ENCODE peak calls at places on chromosomes 6 and 20, in six cellular contexts. One of them, this sample, is unnamed.

GRCh38 chr6:113128020-113128419 is 729.1 kb upstream of the MARCKS start:
- DNase-seq in transverse colon: no peak
- DNase-seq in lower lobe of right lung: no peak
- DNase-seq in SJCRH30: no peak
- DNase-seq in mesendoderm: no peak
- DNase-seq in tibial artery: no peak
- DNase-seq in this sample: no peak

GRCh38 chr20:32780749-32781402 is 18.7 kb downstream of the DNMT3B start:
- DNase-seq in mesendoderm: peak; percentile 46
- DNase-seq in SJCRH30: no peak
- DNase-seq in transverse colon: no peak
- DNase-seq in lower lobe of right lung: no peak
- DNase-seq in tibial artery: no peak
- DNase-seq in this sample: no peak

GRCh38 chr20:2451939-2452732 is 18.5 kb downstream of the SNRPB start:
- DNase-seq in mesendoderm: peak; percentile 83
- DNase-seq in transverse colon: peak; percentile 69
- DNase-seq in lower lobe of right lung: no peak
- DNase-seq in SJCRH30: peak; percentile 83
- DNase-seq in tibial artery: peak; percentile 80
- DNase-seq in this sample: peak; percentile 77

GRCh38 chr6:50952092-50952932 is 133.6 kb downstream of the TFAP2B start:
- DNase-seq in SJCRH30: peak; percentile 93
- DNase-seq in mesendoderm: peak; percentile 28
- DNase-seq in transverse colon: no peak
- DNase-seq in tibial artery: no peak
- DNase-seq in lower lobe of right lung: no peak
- DNase-seq in this sample: no peak

GRCh38 chr20:58723628-58723984 is 31.0 kb downstream of the NPEPL1 start:
- DNase-seq in SJCRH30: no peak
- DNase-seq in lower lobe of right lung: no peak
- DNase-seq in tibial artery: no peak
- DNase-seq in transverse colon: peak; percentile 5
- DNase-seq in mesendoderm: no peak
- DNase-seq in this sample: no peak

GRCh38 chr6:155120034-155120433 is 124.9 kb downstream of the TIAM2 start:
- DNase-seq in lower lobe of right lung: no peak
- DNase-seq in tibial artery: no peak
- DNase-seq in mesendoderm: peak; percentile 88
- DNase-seq in SJCRH30: peak; percentile 78
- DNase-seq in transverse colon: no peak
- DNase-seq in this sample: no peak

GRCh38 chr6:121504227-121504626 is 68.8 kb downstream of the GJA1 start:
- DNase-seq in transverse colon: no peak
- DNase-seq in mesendoderm: no peak
- DNase-seq in SJCRH30: no peak
- DNase-seq in lower lobe of right lung: no peak
- DNase-seq in tibial artery: no peak
- DNase-seq in this sample: no peak

GRCh38 chr6:7905416-7905815 is 5.2 kb downstream of the TXNDC5 start:
- DNase-seq in SJCRH30: no peak
- DNase-seq in tibial artery: no peak
- DNase-seq in transverse colon: no peak
- DNase-seq in mesendoderm: no peak
- DNase-seq in lower lobe of right lung: no peak
- DNase-seq in this sample: no peak

GRCh38 chr6:44161997-44162338 is 3.3 kb downstream of the CAPN11 start:
- DNase-seq in lower lobe of right lung: no peak
- DNase-seq in transverse colon: no peak
- DNase-seq in SJCRH30: peak; percentile 65
- DNase-seq in tibial artery: no peak
- DNase-seq in mesendoderm: no peak
- DNase-seq in this sample: no peak

GRCh38 chr6:82521369-82521768 is 157.8 kb downstream of the TPBG start:
- DNase-seq in lower lobe of right lung: no peak
- DNase-seq in tibial artery: no peak
- DNase-seq in SJCRH30: peak; percentile 29
- DNase-seq in mesendoderm: no peak
- DNase-seq in transverse colon: no peak
- DNase-seq in this sample: no peak

GRCh38 chr6:125918681-125919566 is 37.6 kb upstream of the HINT3 start:
- DNase-seq in lower lobe of right lung: no peak
- DNase-seq in SJCRH30: peak; percentile 58
- DNase-seq in tibial artery: peak; percentile 46
- DNase-seq in transverse colon: peak; percentile 58
- DNase-seq in mesendoderm: peak; percentile 18
- DNase-seq in this sample: no peak

GRCh38 chr6:48916523-48917050 is 546.5 kb downstream of the MMUT start:
- DNase-seq in lower lobe of right lung: no peak
- DNase-seq in SJCRH30: no peak
- DNase-seq in transverse colon: no peak
- DNase-seq in tibial artery: no peak
- DNase-seq in mesendoderm: no peak
- DNase-seq in this sample: no peak

GRCh38 chr20:59222239-59222981 is 58.8 kb downstream of the ZNF831 start:
- DNase-seq in tibial artery: peak; percentile 69
- DNase-seq in mesendoderm: peak; percentile 85
- DNase-seq in transverse colon: peak; percentile 88
- DNase-seq in SJCRH30: peak; percentile 98
- DNase-seq in lower lobe of right lung: peak; percentile 88
- DNase-seq in this sample: peak; percentile 93

GRCh38 chr20:16216227-16217210 is 356.7 kb downstream of the KIF16B start:
- DNase-seq in mesendoderm: no peak
- DNase-seq in lower lobe of right lung: no peak
- DNase-seq in transverse colon: no peak
- DNase-seq in tibial artery: no peak
- DNase-seq in SJCRH30: no peak
- DNase-seq in this sample: no peak

GRCh38 chr6:17656092-17656491 is 50.6 kb downstream of the NUP153 start:
- DNase-seq in lower lobe of right lung: no peak
- DNase-seq in SJCRH30: no peak
- DNase-seq in mesendoderm: no peak
- DNase-seq in transverse colon: no peak
- DNase-seq in tibial artery: no peak
- DNase-seq in this sample: no peak

GRCh38 chr20:44536139-44536538 is 14.3 kb upstream of the SERINC3 start:
- DNase-seq in transverse colon: peak; percentile 25
- DNase-seq in SJCRH30: no peak
- DNase-seq in mesendoderm: no peak
- DNase-seq in tibial artery: no peak
- DNase-seq in lower lobe of right lung: no peak
- DNase-seq in this sample: no peak

GRCh38 chr6:143804835-143805239 is 38.3 kb upstream of the LTV1 start:
- DNase-seq in SJCRH30: no peak
- DNase-seq in mesendoderm: no peak
- DNase-seq in tibial artery: no peak
- DNase-seq in transverse colon: no peak
- DNase-seq in lower lobe of right lung: no peak
- DNase-seq in this sample: no peak

GRCh38 chr20:50381771-50382593 is 128.2 kb upstream of the PTPN1 start:
- DNase-seq in transverse colon: peak; percentile 46
- DNase-seq in mesendoderm: no peak
- DNase-seq in tibial artery: no peak
- DNase-seq in lower lobe of right lung: no peak
- DNase-seq in SJCRH30: no peak
- DNase-seq in this sample: peak; percentile 61

GRCh38 chr20:59141818-59142581 is 21.6 kb upstream of the ZNF831 start:
- DNase-seq in SJCRH30: peak; percentile 92
- DNase-seq in lower lobe of right lung: no peak
- DNase-seq in mesendoderm: peak; percentile 51
- DNase-seq in tibial artery: no peak
- DNase-seq in transverse colon: no peak
- DNase-seq in this sample: no peak

GRCh38 chr6:35273822-35274559 is 14.5 kb downstream of the ZNF76 start:
- DNase-seq in tibial artery: no peak
- DNase-seq in transverse colon: no peak
- DNase-seq in lower lobe of right lung: no peak
- DNase-seq in SJCRH30: no peak
- DNase-seq in mesendoderm: no peak
- DNase-seq in this sample: no peak

GRCh38 chr20:12987261-12987660 is 21.5 kb upstream of the SPTLC3 start:
- DNase-seq in lower lobe of right lung: no peak
- DNase-seq in tibial artery: no peak
- DNase-seq in SJCRH30: no peak
- DNase-seq in transverse colon: no peak
- DNase-seq in mesendoderm: no peak
- DNase-seq in this sample: no peak

GRCh38 chr6:3529232-3529631 is 72.4 kb upstream of the SLC22A23 start:
- DNase-seq in transverse colon: no peak
- DNase-seq in lower lobe of right lung: no peak
- DNase-seq in tibial artery: no peak
- DNase-seq in SJCRH30: no peak
- DNase-seq in mesendoderm: no peak
- DNase-seq in this sample: no peak

GRCh38 chr6:169665289-169665688 is 36.5 kb downstream of the WDR27 start:
- DNase-seq in transverse colon: no peak
- DNase-seq in SJCRH30: no peak
- DNase-seq in lower lobe of right lung: no peak
- DNase-seq in mesendoderm: no peak
- DNase-seq in tibial artery: no peak
- DNase-seq in this sample: no peak

DNA sequence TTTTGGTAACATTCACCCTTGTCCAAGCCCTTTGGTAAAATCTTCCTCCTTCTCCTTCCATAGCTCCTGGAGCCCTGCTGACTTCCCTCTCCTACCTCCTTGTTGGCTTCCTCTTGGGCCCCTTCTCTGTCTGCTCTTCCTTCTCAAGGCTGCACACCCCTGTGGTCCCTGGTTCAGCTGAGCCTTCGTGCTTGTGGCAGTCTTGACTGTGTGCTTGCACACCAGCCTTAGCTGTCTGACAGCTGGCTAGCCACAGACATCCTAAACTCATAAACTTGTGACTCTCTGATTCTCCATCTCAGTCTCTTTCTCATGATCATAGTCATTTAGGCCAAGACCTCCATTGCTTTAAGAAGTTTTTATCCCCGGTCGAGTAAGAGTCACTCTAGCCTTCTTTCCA is 37.1 kb downstream of the DHX35 start:
- DNase-seq in mesendoderm: no peak
- DNase-seq in SJCRH30: no peak
- DNase-seq in transverse colon: no peak
- DNase-seq in tibial artery: no peak
- DNase-seq in lower lobe of right lung: no peak
- DNase-seq in this sample: no peak
- H3K27ac ChIP-seq in mesendoderm: no peak overlapping the region
- H3K27ac ChIP-seq in SJCRH30: no peak overlapping the region
- H3K27ac ChIP-seq in transverse colon: no peak overlapping the region
- H3K27ac ChIP-seq in tibial artery: no peak overlapping the region
- H3K27ac ChIP-seq in lower lobe of right lung: no peak overlapping the region
- H3K27ac ChIP-seq in this sample: no peak overlapping the region

DNA sequence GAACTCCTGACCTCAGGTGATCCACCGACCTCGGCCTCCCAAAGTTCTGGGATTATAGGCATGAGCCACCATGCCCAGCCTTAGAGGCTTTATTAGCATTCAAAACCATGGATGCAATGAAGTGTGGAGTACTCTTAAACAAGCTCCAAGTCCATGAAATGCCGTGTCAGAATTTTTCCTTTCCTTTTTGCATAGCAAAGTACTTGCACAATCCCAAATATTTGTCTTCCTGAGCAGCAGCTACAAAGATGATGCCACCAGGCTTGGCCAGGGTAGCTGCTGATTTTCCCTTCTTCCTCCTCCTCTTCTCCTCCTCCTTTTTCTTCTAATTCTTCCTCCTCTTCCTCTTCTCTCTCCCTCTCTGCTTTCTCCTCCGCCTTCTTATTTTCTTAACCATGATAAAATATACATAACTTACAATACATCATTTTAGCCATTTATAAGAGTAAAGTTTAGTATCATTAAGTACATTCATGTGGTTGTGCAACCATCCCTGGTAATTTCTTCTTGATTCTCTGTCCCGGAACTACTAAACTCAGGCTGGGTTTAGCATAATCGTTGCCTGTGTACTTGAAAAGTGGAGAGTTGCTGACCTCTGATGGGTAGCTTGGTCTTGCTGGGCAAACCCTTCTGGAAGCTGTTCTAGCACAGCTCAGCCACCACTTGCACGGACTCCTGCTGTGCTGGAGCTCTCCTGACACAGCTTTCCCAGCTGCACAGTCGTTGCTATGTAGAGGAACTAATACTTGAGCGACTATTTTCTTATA is 20.3 kb downstream of the MUCL3 start:
- DNase-seq in SJCRH30: no peak
- DNase-seq in tibial artery: no peak
- DNase-seq in lower lobe of right lung: no peak
- DNase-seq in mesendoderm: no peak
- DNase-seq in transverse colon: no peak
- DNase-seq in this sample: no peak
- H3K4me1 ChIP-seq in SJCRH30: no peaks in the 10 kb centered on the region
- H3K4me1 ChIP-seq in tibial artery: no peaks in the 10 kb centered on the region
- H3K4me1 ChIP-seq in lower lobe of right lung: peaks cover 21% of the 10 kb centered on the region
- H3K4me1 ChIP-seq in mesendoderm: peaks cover 2% of the 10 kb centered on the region
- H3K4me1 ChIP-seq in transverse colon: peaks cover 3% of the 10 kb centered on the region
- H3K4me1 ChIP-seq in this sample: no peaks in the 10 kb centered on the region

DNA sequence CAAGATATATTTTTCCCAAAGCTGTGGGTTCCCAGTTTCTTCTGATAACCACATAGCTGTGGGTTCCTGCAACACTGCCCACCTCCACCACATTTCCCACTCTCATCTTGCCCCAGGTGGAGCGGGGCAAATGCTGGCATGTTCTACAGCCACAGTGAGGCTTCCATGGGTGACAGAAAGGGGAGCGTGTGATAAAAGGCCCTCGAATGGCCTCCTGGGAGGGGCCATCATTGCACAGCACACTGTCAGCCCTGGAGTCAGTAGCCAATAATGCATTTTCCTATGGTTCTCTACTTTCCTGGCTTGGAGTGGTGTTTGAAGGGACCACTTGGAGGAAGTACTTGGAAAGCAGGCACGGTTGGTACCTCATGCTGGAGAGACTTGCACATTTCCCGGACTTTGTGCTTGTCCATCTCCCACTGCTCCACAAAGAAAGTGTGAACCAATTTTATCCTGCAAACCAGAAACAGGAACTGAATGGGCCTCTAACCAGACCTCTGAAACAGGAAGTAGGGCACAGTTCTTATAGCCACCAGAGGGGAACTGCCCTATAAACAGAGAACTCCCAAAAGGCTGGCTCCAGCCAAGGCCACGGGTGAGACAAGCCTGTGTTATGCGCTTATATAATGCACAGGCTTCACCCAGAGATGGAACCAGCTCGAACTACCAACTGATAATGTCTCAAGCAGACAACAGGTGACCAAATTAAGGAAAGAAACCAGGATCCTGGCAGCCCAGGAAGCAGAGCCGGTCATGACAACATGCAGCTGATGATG is 8.6 kb downstream of the MAP3K5 start:
- DNase-seq in lower lobe of right lung: peak; percentile 69
- DNase-seq in transverse colon: no peak
- DNase-seq in tibial artery: peak; percentile 44
- DNase-seq in SJCRH30: no peak
- DNase-seq in mesendoderm: no peak
- DNase-seq in this sample: no peak
- H3K27ac ChIP-seq in lower lobe of right lung: peak overlapping the region; percentile 70
- H3K27ac ChIP-seq in transverse colon: peak overlapping the region; percentile 65
- H3K27ac ChIP-seq in tibial artery: peak overlapping the region; percentile 17
- H3K27ac ChIP-seq in SJCRH30: no peak overlapping the region
- H3K27ac ChIP-seq in mesendoderm: no peak overlapping the region
- H3K27ac ChIP-seq in this sample: peak overlapping the region; percentile 26

GRCh38 chr6:153599901-153600300 is 439.1 kb upstream of the OPRM1 start:
- DNase-seq in mesendoderm: no peak
- DNase-seq in tibial artery: no peak
- DNase-seq in lower lobe of right lung: no peak
- DNase-seq in SJCRH30: no peak
- DNase-seq in transverse colon: no peak
- DNase-seq in this sample: no peak

GRCh38 chr6:153591165-153591564 is 447.9 kb upstream of the OPRM1 start:
- DNase-seq in tibial artery: no peak
- DNase-seq in mesendoderm: no peak
- DNase-seq in lower lobe of right lung: no peak
- DNase-seq in SJCRH30: no peak
- DNase-seq in transverse colon: no peak
- DNase-seq in this sample: no peak

GRCh38 chr6:153595903-153596302 is 443.1 kb upstream of the OPRM1 start:
- DNase-seq in SJCRH30: no peak
- DNase-seq in transverse colon: no peak
- DNase-seq in mesendoderm: no peak
- DNase-seq in tibial artery: no peak
- DNase-seq in lower lobe of right lung: no peak
- DNase-seq in this sample: no peak
- H3K4me1 ChIP-seq in SJCRH30: no peaks in the 10 kb centered on the region
- H3K4me1 ChIP-seq in transverse colon: no peaks in the 10 kb centered on the region
- H3K4me1 ChIP-seq in mesendoderm: no peaks in the 10 kb centered on the region
- H3K4me1 ChIP-seq in tibial artery: no peaks in the 10 kb centered on the region
- H3K4me1 ChIP-seq in lower lobe of right lung: no peaks in the 10 kb centered on the region
- H3K4me1 ChIP-seq in this sample: no peaks in the 10 kb centered on the region